ENCODE peak calls at places on chromosomes 13 and 19, in five cellular contexts. F is IMR-90, R is heart right ventricle, Q is choroid plexus epithelial cell, M is small intestine. X is an unnamed sample.

GRCh38 chr19:16851031-16851712 is 22.0 kb downstream of the SIN3B start:
- DNase-seq in F (peak), R (no peak), Q (peak), M (no peak), X (no peak)

GRCh38 chr19:28482221-28482620 is 730.7 kb downstream of the UQCRFS1 start:
- DNase-seq in F (no peak), R (no peak), Q (peak), M (no peak), X (no peak)

GRCh38 chr13:112424098-112424497 is 47.9 kb downstream of the SPACA7 start:
- DNase-seq in F (no peak), R (no peak), Q (no peak), M (no peak), X (no peak)

GRCh38 chr19:33290956-33291622 is 11.2 kb downstream of the CEBPA start:
- DNase-seq in F (no peak), R (no peak), Q (no peak), M (peak), X (no peak)

GRCh38 chr13:37995052-37995451 is 125.5 kb upstream of the TRPC4 start:
- DNase-seq in F (peak), R (no peak), Q (peak), M (no peak), X (no peak)

GRCh38 chr13:42699922-42700321 is 81.5 kb upstream of the FAM216B start:
- DNase-seq in F (no peak), R (no peak), Q (no peak), M (no peak), X (no peak)

GRCh38 chr19:16324384-16325160 is at the start of gene KLF2:
- DNase-seq in F (peak), R (peak), Q (peak), M (peak), X (peak)

GRCh38 chr19:8036438-8037099 is 16.0 kb upstream of the CCL25 start:
- DNase-seq in F (no peak), R (no peak), Q (no peak), M (no peak), X (no peak)

GRCh38 chr19:3980353-3981251 is 4.7 kb downstream of the EEF2 start:
- DNase-seq in F (no peak), R (no peak), Q (no peak), M (no peak), X (no peak)

GRCh38 chr13:74930402-74931165 is 551.4 kb downstream of the TBC1D4 start:
- DNase-seq in F (peak), R (no peak), Q (peak), M (no peak), X (no peak)

GRCh38 chr19:8251025-8251472 is 41.9 kb downstream of the CERS4 start:
- DNase-seq in F (peak), R (peak), Q (no peak), M (no peak), X (peak)

GRCh38 chr19:31664997-31665396 is 315.8 kb upstream of the TSHZ3 start:
- DNase-seq in F (no peak), R (no peak), Q (no peak), M (no peak), X (no peak)

GRCh38 chr13:98141938-98142426 is 912 bp upstream of the FARP1 start:
- DNase-seq in F (no peak), R (peak), Q (no peak), M (no peak), X (no peak)

GRCh38 chr13:41919031-41919740 is 41.7 kb downstream of the VWA8 start:
- DNase-seq in F (no peak), R (no peak), Q (no peak), M (no peak), X (no peak)

GRCh38 chr19:38922482-38922881 is 8.1 kb downstream of the SARS2 start:
- DNase-seq in F (no peak), R (no peak), Q (no peak), M (no peak), X (no peak)

GRCh38 chr13:25281193-25281936 is 5.9 kb downstream of the MTMR6 start:
- DNase-seq in F (peak), R (no peak), Q (no peak), M (no peak), X (no peak)

GRCh38 chr13:96052655-96053002 is 572 bp downstream of the UGGT2 start:
- DNase-seq in F (peak), R (no peak), Q (peak), M (peak), X (no peak)

GRCh38 chr13:112574476-112575294 is 13.3 kb downstream of the TUBGCP3 start:
- DNase-seq in F (peak), R (no peak), Q (peak), M (no peak), X (no peak)

GRCh38 chr19:48683349-48683748 is 10.5 kb upstream of the NTN5 start:
- DNase-seq in F (peak), R (peak), Q (peak), M (no peak), X (peak)

GRCh38 chr13:113204378-113204734 is 4.1 kb downstream of the PCID2 start:
- DNase-seq in F (no peak), R (peak), Q (no peak), M (no peak), X (no peak)

GRCh38 chr19:29878973-29879654 is 62.9 kb upstream of the URI1 start:
- DNase-seq in F (peak), R (no peak), Q (peak), M (no peak), X (peak)

GRCh38 chr13:113982296-113982661 is 8.4 kb upstream of the C13orf46 start:
- DNase-seq in F (no peak), R (no peak), Q (no peak), M (no peak), X (peak)

GRCh38 chr19:17680235-17680722 is 7.9 kb downstream of the UNC13A start:
- DNase-seq in F (peak), R (peak), Q (peak), M (no peak), X (peak)

GRCh38 chr13:113648218-113648615 is 9.8 kb downstream of the ATP4B start:
- DNase-seq in F (no peak), R (no peak), Q (no peak), M (no peak), X (peak)

GRCh38 chr19:18710986-18711751 is 27.7 kb downstream of the CRTC1 start:
- DNase-seq in F (peak), R (peak), Q (peak), M (no peak), X (no peak)

GRCh38 chr19:10602330-10603083 is 15.4 kb upstream of the AP1M2 start:
- DNase-seq in F (peak), R (peak), Q (peak), M (peak), X (peak)

GRCh38 chr13:98556968-98557591 is 19.8 kb downstream of the STK24 start:
- DNase-seq in F (peak), R (no peak), Q (no peak), M (peak), X (no peak)

GRCh38 chr19:50858896-50859295 is 4.2 kb downstream of the KLK3 start:
- DNase-seq in F (no peak), R (no peak), Q (no peak), M (peak), X (no peak)

GRCh38 chr19:16572332-16573211 is at the start of gene SLC35E1:
- DNase-seq in F (peak), R (peak), Q (peak), M (peak), X (peak)

GRCh38 chr13:78401833-78402232 is 201.5 kb downstream of the POU4F1 start:
- DNase-seq in F (no peak), R (no peak), Q (no peak), M (no peak), X (no peak)

GRCh38 chr13:70034280-70034679 is 73.3 kb upstream of the ATXN8OS start:
- DNase-seq in F (no peak), R (no peak), Q (no peak), M (no peak), X (no peak)

DNA sequence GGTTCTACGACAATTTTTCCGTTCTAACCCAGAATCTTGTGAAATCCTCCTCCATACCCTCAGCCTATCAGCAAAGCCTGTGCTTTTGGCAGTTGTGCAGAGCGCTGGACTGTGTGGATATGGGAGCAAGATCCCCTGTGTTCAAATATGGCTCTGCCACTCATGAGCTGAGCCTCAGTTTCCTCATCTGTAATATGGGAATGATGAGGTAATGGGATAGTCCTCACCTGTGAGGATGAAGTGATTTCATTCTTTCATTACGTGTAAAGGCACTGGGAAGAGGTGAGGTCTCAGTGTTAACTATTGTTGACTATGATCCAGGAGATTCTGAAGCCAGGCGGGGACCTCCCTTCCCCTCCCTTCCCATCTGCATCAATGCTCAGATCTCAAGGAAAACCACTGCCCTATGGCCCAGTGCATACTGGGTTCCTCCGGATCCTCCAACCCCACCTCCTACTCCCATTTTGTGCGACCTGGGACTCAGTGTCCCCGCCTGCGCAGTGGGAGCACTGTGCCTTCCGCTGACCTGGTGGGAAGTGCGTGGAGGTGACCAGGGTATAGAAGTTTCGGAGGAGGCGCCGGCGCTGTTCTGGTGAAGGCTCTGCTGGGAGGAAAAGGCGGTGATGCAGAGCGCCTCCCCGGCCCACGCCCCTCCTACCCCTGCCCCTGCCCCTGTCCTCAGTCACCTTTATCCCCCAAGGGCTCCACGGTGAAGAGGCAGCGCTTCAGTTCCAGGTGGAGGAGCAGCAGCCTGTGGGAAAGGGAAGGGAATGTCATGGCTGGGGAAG is 5.0 kb downstream of the FUZ start:
- DNase-seq in F (no peak), R (no peak), Q (no peak), M (no peak), X (no peak)
- H3K4me3 ChIP-seq in F (no peak), R (peak), Q (peak), M (no peak), X (peak)

GRCh38 chr13:24142886-24143285 is 17.6 kb upstream of the SPATA13 start:
- DNase-seq in F (no peak), R (no peak), Q (no peak), M (no peak), X (no peak)
- H3K4me3 ChIP-seq in F (no peak), R (no peak), Q (no peak), M (no peak), X (no peak)

DNA sequence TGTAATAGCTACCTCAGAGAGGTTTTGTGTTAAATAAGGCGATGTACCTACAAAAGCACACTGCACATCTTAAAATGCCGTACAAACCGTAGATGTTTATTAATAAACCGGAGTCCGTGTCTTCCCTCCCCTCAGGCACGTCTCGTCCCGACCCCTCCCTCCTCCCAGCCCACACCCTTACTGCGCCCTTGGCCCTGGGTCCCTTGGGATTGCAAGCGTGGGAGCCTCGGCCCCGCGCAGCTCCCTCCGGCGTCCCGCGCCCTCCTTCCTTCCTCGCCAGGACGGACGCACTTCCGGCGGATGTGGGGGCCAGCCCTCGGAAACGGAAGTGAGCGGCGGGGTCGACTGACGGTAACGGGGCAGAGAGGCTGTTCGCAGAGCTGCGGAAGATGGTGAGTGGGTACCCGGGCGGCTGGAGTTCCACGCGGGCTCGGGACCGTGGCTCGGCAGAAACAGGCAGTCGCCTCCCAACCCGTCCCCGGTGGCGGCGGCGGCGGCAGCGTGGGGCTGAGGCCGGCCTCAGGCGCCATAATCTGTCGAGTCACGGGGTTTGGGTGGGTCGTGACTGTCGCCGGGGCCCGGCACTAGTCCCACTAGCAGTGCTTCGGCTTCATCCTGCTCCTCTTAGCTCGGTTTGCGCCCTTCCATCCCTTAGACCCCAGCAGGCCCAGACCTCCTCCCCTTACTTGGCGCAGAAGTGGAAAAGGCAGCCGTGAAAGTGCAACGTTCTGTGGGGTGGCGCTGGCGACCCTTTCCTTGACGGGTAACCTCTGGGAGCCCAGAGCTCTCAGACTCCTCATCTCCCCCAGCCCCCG is at the start of gene POMP:
- DNase-seq in F (peak), R (peak), Q (peak), M (peak), X (peak)
- H3K4me3 ChIP-seq in F (peak), R (peak), Q (peak), M (peak), X (peak)

GRCh38 chr13:46588019-46588418 is 35.0 kb downstream of the LRCH1 start:
- DNase-seq in F (no peak), R (no peak), Q (no peak), M (peak), X (no peak)
- H3K4me3 ChIP-seq in F (no peak), R (no peak), Q (no peak), M (no peak), X (no peak)

GRCh38 chr19:2633693-2634075 is 68.8 kb downstream of the GNG7 start:
- DNase-seq in F (no peak), R (no peak), Q (no peak), M (no peak), X (no peak)
- H3K4me3 ChIP-seq in F (no peak), R (no peak), Q (no peak), M (no peak), X (no peak)

GRCh38 chr19:35622750-35623149 is 6.1 kb upstream of the RBM42 start:
- DNase-seq in F (no peak), R (no peak), Q (no peak), M (no peak), X (no peak)
- H3K4me3 ChIP-seq in F (no peak), R (no peak), Q (no peak), M (no peak), X (no peak)

DNA sequence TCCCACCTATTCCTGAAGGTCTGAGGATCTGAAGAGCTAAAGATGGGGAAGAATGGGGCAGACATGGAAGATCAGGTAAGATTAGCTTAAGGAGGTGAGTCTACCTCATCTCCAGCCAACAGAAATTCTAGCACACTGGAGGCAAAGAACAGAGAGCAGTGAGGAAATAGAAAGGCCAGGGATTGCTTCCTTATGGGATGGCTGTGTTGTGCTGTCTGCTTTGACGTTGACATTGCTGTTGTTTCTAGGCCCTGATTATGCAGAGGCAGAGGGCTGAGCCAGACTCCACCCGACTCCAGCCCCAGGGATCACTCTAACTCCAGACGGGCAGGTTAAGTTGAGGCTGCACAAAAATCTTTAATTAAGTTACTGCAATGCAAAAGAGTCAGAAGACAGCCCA is 24.1 kb downstream of the CRYL1 start:
- DNase-seq in F (no peak), R (no peak), Q (no peak), M (no peak), X (no peak)
- H3K4me3 ChIP-seq in F (no peak), R (no peak), Q (no peak), M (no peak), X (no peak)

GRCh38 chr13:62280590-62280989 is 864.9 kb upstream of the PCDH20 start:
- DNase-seq in F (no peak), R (no peak), Q (no peak), M (no peak), X (no peak)
- H3K4me3 ChIP-seq in F (no peak), R (no peak), Q (no peak), M (no peak), X (no peak)

DNA sequence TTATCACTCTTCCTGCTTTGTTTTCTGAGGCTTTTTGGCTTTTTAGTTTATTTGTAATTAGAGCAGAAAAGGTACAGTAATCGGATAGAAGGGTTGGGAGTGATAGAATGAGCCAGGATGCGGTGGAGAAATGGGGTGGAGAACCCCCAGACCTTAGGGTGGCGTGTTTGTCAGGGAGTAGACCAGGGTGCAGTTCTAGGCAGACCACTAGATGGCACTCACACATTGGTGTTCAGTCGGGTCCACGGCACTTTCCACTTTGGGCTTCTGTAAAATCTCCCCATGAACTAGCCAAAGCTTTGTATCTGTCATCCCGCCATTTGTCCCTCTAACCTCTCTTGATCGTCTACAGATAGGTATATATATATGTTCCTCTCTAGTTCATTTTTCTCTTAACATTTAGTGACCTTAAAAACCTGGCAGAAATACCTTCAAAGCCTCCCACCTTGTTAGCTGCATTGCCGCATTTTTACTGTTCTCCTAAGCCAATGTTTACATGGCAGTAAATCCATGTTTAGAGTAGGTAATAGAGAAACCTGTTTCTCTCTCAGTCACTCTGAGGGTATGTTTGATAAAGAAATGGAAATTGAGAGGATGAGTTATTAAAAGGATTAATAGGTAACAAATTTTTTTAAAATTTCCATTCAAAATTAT is 154.9 kb downstream of the TM9SF2 start:
- DNase-seq in F (peak), R (peak), Q (peak), M (peak), X (peak)
- H3K4me3 ChIP-seq in F (no peak), R (no peak), Q (no peak), M (no peak), X (peak)